ENCODE peak calls at places on chromosomes 13 and 19, in seven cellular contexts. J is neuronal stem cell, F is DND-41, N is mesendoderm, W is IMR-90, I is fibroblast of lung, O is neural progenitor cell. U is an unnamed sample.

GRCh38 chr19:33064778-33065550 is at the start of gene RHPN2:
- DNase-seq in J (peak), F (no peak), N (peak), W (peak), I (peak), O (peak), U (peak)

GRCh38 chr19:16076154-16076957 is at the start of gene TPM4:
- DNase-seq in J (peak), F (peak), N (peak), W (peak), I (peak), O (peak), U (peak)

GRCh38 chr13:31207630-31208549 is 8.1 kb downstream of the B3GLCT start:
- DNase-seq in J (no peak), F (no peak), N (no peak), W (peak), I (peak), O (peak), U (no peak)

GRCh38 chr19:39270091-39270871 is 2.1 kb downstream of the IFNL2 start:
- DNase-seq in J (no peak), F (no peak), N (no peak), W (peak), I (no peak), O (no peak), U (no peak)

GRCh38 chr13:94849254-94849653 is 136.9 kb upstream of the SOX21 start:
- DNase-seq in J (no peak), F (no peak), N (no peak), W (no peak), I (no peak), O (no peak), U (no peak)

GRCh38 chr13:72194531-72194930 is 327.5 kb upstream of the DACH1 start:
- DNase-seq in J (no peak), F (no peak), N (no peak), W (no peak), I (no peak), O (no peak), U (no peak)

GRCh38 chr13:108218044-108218974 is at the start of gene ABHD13:
- DNase-seq in J (peak), F (peak), N (peak), W (peak), I (peak), O (peak), U (peak)

GRCh38 chr13:24080134-24080533 is 80.4 kb upstream of the SPATA13 start:
- DNase-seq in J (no peak), F (no peak), N (no peak), W (no peak), I (no peak), O (peak), U (peak)

GRCh38 chr13:41611385-41611784 is 154.0 kb downstream of the RGCC start:
- DNase-seq in J (no peak), F (no peak), N (no peak), W (no peak), I (no peak), O (no peak), U (no peak)

GRCh38 chr13:24220086-24220703 is 59.7 kb downstream of the SPATA13 start:
- DNase-seq in J (peak), F (peak), N (peak), W (peak), I (peak), O (peak), U (peak)

GRCh38 chr13:49429061-49429460 is 14.8 kb downstream of the CAB39L start:
- DNase-seq in J (no peak), F (no peak), N (no peak), W (no peak), I (no peak), O (no peak), U (no peak)

GRCh38 chr13:51913421-51914136 is 51.8 kb downstream of the CCDC70 start:
- DNase-seq in J (no peak), F (no peak), N (peak), W (no peak), I (no peak), O (peak), U (peak)

GRCh38 chr19:43798546-43799409 is 3.5 kb downstream of the LYPD5 start:
- DNase-seq in J (no peak), F (no peak), N (peak), W (no peak), I (no peak), O (peak), U (peak)

GRCh38 chr13:20824762-20825161 is 51.0 kb upstream of the EEF1AKMT1 start:
- DNase-seq in J (no peak), F (no peak), N (no peak), W (peak), I (peak), O (no peak), U (no peak)

GRCh38 chr19:38360351-38360750 is 14.0 kb upstream of the PSMD8 start:
- DNase-seq in J (no peak), F (no peak), N (no peak), W (no peak), I (no peak), O (no peak), U (no peak)

GRCh38 chr13:20219585-20219984 is 12.5 kb downstream of the GJB6 start:
- DNase-seq in J (no peak), F (no peak), N (no peak), W (no peak), I (no peak), O (no peak), U (no peak)

GRCh38 chr19:1333789-1334188 is 48.1 kb downstream of the EFNA2 start:
- DNase-seq in J (no peak), F (no peak), N (no peak), W (no peak), I (no peak), O (no peak), U (no peak)

GRCh38 chr19:1340681-1341469 is 42.8 kb upstream of the NDUFS7 start:
- DNase-seq in J (no peak), F (no peak), N (no peak), W (no peak), I (no peak), O (no peak), U (no peak)

GRCh38 chr19:1336079-1336684 is 47.5 kb upstream of the NDUFS7 start:
- DNase-seq in J (no peak), F (no peak), N (no peak), W (no peak), I (no peak), O (no peak), U (no peak)
- H3K9ac ChIP-seq in J (no peak), F (no peak), N (no peak), W (no peak), I (no peak), O (no peak), U (no peak)

DNA sequence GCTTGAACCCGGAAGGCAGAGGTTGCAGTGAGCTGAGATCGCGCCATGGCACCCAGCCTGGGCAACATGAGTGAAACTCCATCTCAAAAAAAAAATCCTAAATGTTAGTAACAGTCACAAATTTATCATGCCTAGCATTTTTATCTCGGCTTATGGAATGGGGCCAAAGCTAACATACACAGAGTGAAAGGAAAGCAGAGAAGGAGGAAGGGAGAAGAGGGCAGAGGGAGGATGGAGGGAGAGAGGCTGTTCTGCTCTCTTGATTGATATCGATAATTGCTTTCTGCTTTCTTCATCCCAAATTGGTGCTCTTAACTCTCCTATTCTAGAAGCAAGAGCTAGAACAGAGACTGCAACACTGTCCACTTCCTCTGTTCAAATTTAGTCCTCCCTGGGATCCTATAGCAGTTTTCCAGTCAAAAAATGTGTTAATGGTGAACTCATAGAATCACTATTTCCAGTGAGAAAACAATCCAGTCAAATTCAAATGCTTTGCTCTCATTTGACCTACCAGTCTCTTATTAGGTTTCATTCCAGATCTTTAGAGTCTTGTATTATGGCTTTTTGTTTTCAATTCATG is 15.8 kb upstream of the TUBGCP3 start:
- DNase-seq in J (no peak), F (no peak), N (no peak), W (peak), I (peak), O (no peak), U (no peak)
- H3K4me3 ChIP-seq in J (no peak), F (no peak), N (no peak), W (no peak), I (no peak), O (no peak), U (no peak)

DNA sequence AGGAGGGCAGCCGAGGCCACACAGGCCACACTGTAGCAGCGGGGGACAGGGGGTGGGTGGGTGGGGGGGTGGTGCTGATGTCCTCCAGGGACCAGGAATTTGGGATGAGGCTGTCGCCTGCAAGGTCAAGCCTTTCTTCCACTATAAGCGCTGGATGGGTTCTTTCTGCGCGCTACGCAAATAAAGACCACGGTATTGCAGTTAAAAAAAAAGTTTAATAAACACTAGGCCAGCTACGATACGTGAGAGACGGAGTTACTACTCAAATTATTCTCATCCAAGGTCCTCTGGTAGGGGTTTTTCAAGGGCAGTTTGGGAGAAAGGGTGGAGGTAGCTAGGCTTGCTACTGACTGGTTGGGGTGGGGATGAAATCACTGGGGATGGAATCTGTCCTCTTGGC is 508 bp upstream of the ZNF44 start:
- DNase-seq in J (no peak), F (no peak), N (no peak), W (no peak), I (no peak), O (no peak), U (no peak)
- H3K9ac ChIP-seq in J (peak), F (peak), N (peak), W (peak), I (peak), O (no peak), U (no peak)

GRCh38 chr19:35062942-35063341 is 21.4 kb downstream of the HPN start:
- DNase-seq in J (no peak), F (no peak), N (no peak), W (no peak), I (no peak), O (no peak), U (no peak)
- H3K4me3 ChIP-seq in J (no peak), F (no peak), N (no peak), W (no peak), I (no peak), O (no peak), U (no peak)

U was measured in endodermal cell.